ENCODE peak calls at places on chromosomes 16 and 17, in six cellular contexts. E is PC-3; N is CD4-positive, alpha-beta T cell; P is ascending aorta; T is cardiac muscle cell; M is neural progenitor cell. A is an unnamed sample. For H3K9me3, the result is how much of the 10 kb centered on the place peaks cover.

GRCh38 chr16:25192096-25192495 is 24.7 kb upstream of the AQP8 start:
- DNase-seq in M (no peak), N (no peak), E (no peak), T (no peak), P (no peak), A (no peak)

GRCh38 chr16:73210686-73211085 is 162.8 kb upstream of the ZFHX3 start:
- DNase-seq in N (no peak), P (no peak), M (no peak), E (no peak), T (no peak), A (no peak)

GRCh38 chr16:48231675-48232214 is 12.4 kb upstream of the LONP2 start:
- DNase-seq in T (peak), P (no peak), N (peak), M (peak), E (peak), A (no peak)

GRCh38 chr17:38326996-38327792 is 16.6 kb downstream of the GPR179 start:
- DNase-seq in N (no peak), M (no peak), E (no peak), T (no peak), P (no peak), A (no peak)

GRCh38 chr17:48604770-48605329 is at the start of gene HOXB6:
- DNase-seq in P (no peak), T (no peak), M (no peak), N (no peak), E (peak), A (no peak)

GRCh38 chr17:6100891-6101290 is 30.7 kb downstream of the WSCD1 start:
- DNase-seq in E (no peak), T (no peak), P (no peak), M (no peak), N (no peak), A (no peak)

GRCh38 chr17:32870969-32871368 is 6.0 kb downstream of the MYO1D start:
- DNase-seq in N (no peak), E (no peak), P (no peak), T (no peak), M (no peak), A (peak)

GRCh38 chr17:81577278-81578000 is 25.3 kb upstream of the FAAP100 start:
- DNase-seq in P (no peak), N (no peak), E (peak), T (no peak), M (no peak), A (no peak)

GRCh38 chr16:48276102-48276501 is 28.8 kb upstream of the ABCC11 start:
- DNase-seq in P (no peak), E (no peak), N (no peak), T (no peak), M (no peak), A (no peak)

GRCh38 chr16:1696863-1697262 is 9.1 kb upstream of the MAPK8IP3 start:
- DNase-seq in T (no peak), M (no peak), P (no peak), N (no peak), E (peak), A (no peak)

GRCh38 chr17:28896491-28896883 is 1.0 kb downstream of the FLOT2 start:
- DNase-seq in E (no peak), M (no peak), P (no peak), N (no peak), T (no peak), A (no peak)

GRCh38 chr17:28896884-28897768 is at the start of gene FLOT2:
- DNase-seq in T (peak), E (peak), M (peak), N (peak), P (no peak), A (peak)

GRCh38 chr17:28899212-28899815 is 1.8 kb upstream of the FLOT2 start:
- DNase-seq in M (no peak), P (no peak), T (no peak), N (no peak), E (no peak), A (no peak)

GRCh38 chr17:28898261-28898955 is 875 bp upstream of the FLOT2 start:
- DNase-seq in T (no peak), M (no peak), P (no peak), E (no peak), N (no peak), A (no peak)

DNA sequence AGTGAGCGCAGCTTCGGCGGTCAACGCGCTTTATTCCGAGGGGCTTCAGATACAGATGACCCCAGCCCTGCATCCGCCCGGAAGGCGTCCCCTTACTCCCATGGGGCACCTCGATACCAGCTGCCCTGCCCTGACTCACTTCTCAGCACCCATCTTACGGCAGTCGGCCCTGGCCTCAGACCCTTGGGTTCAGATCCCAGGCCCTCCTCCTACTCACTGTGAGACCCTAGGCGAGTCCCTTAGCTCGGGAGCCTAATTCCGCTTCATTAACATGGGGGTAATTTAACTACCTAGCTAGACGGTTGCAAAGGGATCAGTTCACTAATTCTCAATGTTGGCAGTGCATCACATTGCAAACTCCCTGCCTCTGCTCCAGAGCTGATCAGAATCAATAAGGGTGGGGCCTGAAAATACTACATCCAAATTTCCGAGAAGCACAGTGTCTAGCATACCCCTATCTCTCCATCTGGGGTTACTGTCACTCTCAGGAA is 281 bp upstream of the FLOT2 start:
- DNase-seq in T (no peak), P (no peak), M (no peak), N (peak), E (no peak), A (no peak)
- H3K27ac ChIP-seq in T (peak), P (peak), M (no peak), N (peak), E (no peak), A (peak)

DNA sequence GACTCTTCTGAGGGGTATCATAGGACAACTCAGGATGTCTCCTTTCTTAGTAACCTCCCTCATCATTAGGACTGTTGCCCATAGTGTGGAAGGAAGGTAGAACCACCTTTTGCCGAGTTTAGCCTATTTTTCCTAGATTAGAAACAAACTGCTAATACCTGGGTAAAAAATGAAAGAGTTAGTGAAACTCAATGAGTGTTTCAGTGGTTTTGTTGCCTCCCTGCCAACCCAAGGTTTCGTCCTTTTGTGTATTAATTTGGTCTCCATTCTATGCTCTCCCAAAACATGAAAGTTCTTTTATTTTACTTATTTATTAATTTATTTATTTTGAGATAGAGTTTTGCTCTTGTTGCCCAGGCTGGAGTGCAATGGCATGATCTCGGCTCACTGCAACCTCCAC is 174.9 kb upstream of the KCNJ16 start:
- DNase-seq in E (no peak), P (no peak), M (no peak), N (no peak), T (no peak), A (no peak)
- H3K9me3 ChIP-seq in E (under half), P (under half), M (under half), N (under half), T (under half), A (under half)

GRCh38 chr16:86921289-86921688 is 342.9 kb downstream of the FOXL1 start:
- DNase-seq in P (no peak), T (no peak), M (no peak), E (no peak), N (no peak), A (no peak)
- H3K27ac ChIP-seq in P (no peak), T (no peak), M (no peak), E (no peak), N (no peak), A (no peak)

GRCh38 chr16:35398208-35398607 is 1938.8 kb downstream of the TP53TG3F start:
- DNase-seq in E (no peak), T (no peak), P (no peak), N (no peak), M (no peak), A (no peak)

GRCh38 chr16:35404273-35404672 is 1944.9 kb downstream of the TP53TG3F start:
- DNase-seq in P (no peak), N (no peak), T (no peak), M (no peak), E (no peak), A (no peak)

GRCh38 chr16:35399133-35399532 is 1939.7 kb downstream of the TP53TG3F start:
- DNase-seq in T (no peak), N (no peak), E (no peak), M (no peak), P (no peak), A (no peak)
- H3K9me3 ChIP-seq in T (under half), N (under half), E (under half), M (under half), P (under half), A (under half)

GRCh38 chr16:9079430-9079812 is 12.0 kb upstream of the HAPSTR1 start:
- DNase-seq in M (no peak), T (no peak), P (no peak), E (no peak), N (no peak), A (no peak)
- H3K27ac ChIP-seq in M (no peak), T (no peak), P (no peak), E (no peak), N (no peak), A (no peak)

GRCh38 chr16:50411034-50411433 is 42.2 kb upstream of the BRD7 start:
- DNase-seq in T (no peak), E (no peak), P (no peak), N (no peak), M (no peak), A (no peak)

GRCh38 chr16:50414152-50414551 is 45.4 kb upstream of the BRD7 start:
- DNase-seq in N (no peak), T (no peak), E (no peak), P (no peak), M (no peak), A (no peak)

GRCh38 chr16:50419116-50419515 is 50.3 kb upstream of the BRD7 start:
- DNase-seq in E (no peak), P (no peak), M (no peak), T (no peak), N (no peak), A (no peak)

GRCh38 chr16:50416388-50416787 is 47.6 kb upstream of the BRD7 start:
- DNase-seq in M (no peak), E (no peak), P (no peak), N (no peak), T (no peak), A (no peak)
- H3K9me3 ChIP-seq in M (under half), E (under half), P (under half), N (under half), T (under half), A (under half)

DNA sequence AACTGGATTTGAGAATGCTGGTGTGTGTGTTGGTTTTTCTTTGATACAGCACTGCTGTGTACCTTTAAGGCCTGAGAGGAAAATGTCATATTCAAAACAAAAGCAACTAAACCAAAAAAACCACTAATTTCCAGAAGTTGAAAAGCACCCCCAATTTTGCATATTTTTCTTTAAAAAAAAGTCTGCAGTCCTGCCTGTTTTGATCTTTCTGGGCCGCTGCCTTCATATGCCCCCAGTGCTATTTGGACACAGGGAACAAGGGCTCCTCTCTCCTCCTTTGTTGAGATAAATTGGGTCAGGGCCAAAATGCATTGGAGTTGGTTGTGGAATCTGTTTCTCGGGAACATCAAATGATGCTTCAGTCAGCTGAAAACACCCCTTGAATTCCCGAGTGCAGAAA is 26.9 kb downstream of the GPT2 start:
- DNase-seq in N (no peak), E (no peak), M (no peak), P (no peak), T (no peak), A (no peak)
- H3K27ac ChIP-seq in N (no peak), E (no peak), M (no peak), P (no peak), T (no peak), A (no peak)

GRCh38 chr16:22316411-22316811 is 19.2 kb downstream of the POLR3E start:
- DNase-seq in T (no peak), M (no peak), N (no peak), P (no peak), E (no peak), A (no peak)

GRCh38 chr16:22313876-22314470 is 16.8 kb downstream of the POLR3E start:
- DNase-seq in P (no peak), N (no peak), M (no peak), T (no peak), E (no peak), A (no peak)

GRCh38 chr16:22313141-22313781 is 16.1 kb downstream of the POLR3E start:
- DNase-seq in M (peak), P (no peak), N (no peak), T (no peak), E (no peak), A (no peak)

GRCh38 chr16:22315979-22316378 is 18.8 kb downstream of the POLR3E start:
- DNase-seq in M (no peak), N (no peak), P (no peak), E (no peak), T (no peak), A (no peak)

DNA sequence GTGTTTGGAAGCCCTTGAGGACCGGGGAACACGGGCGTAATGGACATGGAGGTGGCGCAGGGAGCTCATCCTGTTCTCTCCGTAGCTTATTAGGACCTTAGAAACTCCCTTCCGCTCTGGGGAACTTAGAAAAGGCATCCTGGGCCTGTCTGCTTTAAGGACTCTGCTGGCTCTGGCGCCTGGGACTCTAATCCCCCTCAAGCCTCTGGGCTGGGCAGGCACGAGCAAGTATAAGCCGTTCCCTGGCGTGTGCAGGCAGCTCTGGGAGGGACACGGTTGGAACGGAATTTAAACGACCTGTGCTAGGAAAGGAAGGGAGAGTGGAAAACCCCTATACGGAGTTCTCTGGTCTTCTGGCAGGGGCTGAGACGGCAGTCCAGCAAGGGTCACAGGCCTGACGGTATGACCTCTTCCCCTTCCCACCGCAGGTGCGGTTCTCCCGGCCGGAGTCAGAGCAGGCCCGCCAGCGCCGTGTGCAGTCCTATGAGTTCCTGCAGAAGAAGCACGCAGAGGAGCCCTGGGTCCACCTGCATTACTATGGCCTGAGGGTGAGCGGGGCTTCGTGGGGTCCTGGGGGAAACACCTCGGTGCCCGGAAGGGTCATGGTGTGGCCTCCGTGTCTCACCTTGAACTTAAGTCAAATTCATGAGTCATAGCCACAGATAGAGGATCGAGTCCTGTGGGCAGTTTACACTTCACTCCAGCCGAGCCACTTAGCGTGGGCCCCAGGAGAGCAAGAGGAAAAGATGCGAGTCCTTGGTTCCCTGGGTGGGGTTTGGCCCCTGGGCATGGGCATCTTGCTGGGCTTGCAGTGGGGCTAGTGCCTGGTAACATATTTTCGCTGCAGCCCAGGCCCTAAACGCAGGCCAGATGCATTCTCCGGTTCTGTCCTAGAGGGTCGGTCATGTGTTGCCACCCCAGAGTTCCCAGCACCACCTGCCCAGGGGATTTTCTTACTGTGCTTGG is 17.7 kb downstream of the POLR3E start:
- DNase-seq in M (peak), T (no peak), E (no peak), N (no peak), P (no peak), A (no peak)
- H3K9me3 ChIP-seq in M (under half), T (under half), E (under half), N (under half), P (under half), A (under half)

DNA sequence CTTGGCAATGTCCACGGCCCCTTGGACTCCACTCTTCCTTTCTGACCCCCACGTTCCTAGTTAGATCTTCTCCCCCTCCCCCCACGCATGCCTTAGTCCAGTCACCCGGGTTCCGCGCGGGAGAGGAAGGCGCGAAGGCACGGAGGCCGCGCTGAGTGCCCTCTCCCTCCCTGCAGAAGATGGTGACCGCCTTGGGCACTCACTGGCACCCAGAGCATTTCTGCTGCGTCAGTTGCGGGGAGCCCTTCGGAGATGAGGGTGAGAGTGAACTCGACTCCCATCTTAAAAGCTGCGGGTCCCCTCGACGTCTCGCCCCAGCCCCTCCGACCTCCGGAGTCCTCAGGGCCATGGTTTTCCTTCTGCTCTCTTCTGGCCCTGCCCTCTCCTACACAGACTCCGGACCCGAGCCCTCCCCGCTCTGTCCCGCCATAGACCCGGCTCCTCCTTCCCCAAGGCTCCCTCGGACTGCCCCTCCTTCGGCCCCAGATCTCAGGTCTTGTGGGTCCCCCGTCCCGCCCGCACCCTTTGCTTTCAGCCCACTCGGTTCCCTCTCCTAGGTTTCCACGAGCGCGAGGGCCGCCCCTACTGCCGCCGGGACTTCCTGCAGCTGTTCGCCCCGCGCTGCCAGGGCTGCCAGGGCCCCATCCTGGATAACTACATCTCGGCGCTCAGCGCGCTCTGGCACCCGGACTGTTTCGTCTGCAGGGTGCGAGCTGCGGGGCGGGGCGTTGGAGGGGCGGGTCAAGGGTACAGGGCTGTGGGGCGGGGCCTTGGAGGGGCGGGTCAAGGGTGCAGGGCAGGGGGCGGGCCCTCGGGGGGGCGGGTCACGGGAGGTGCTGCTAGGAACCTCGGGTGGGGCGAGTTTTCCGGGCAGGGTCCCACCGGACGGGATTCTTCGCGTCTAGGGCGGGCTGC is 4.6 kb downstream of the TGFB1I1 start:
- DNase-seq in N (peak), P (no peak), M (peak), E (no peak), T (peak), A (peak)
- H3K27ac ChIP-seq in N (no peak), P (no peak), M (no peak), E (no peak), T (peak), A (no peak)

GRCh38 chr16:30928390-30928789 is 5.0 kb downstream of the FBXL19 start:
- DNase-seq in N (no peak), M (no peak), T (no peak), P (no peak), E (no peak), A (no peak)

GRCh38 chr16:30927789-30928378 is 4.5 kb downstream of the FBXL19 start:
- DNase-seq in T (peak), N (peak), E (peak), M (peak), P (no peak), A (peak)

GRCh38 chr16:30931068-30931655 is 7.8 kb downstream of the FBXL19 start:
- DNase-seq in T (peak), P (no peak), N (no peak), M (no peak), E (no peak), A (no peak)

GRCh38 chr16:30930160-30930571 is 6.8 kb downstream of the FBXL19 start:
- DNase-seq in P (no peak), N (no peak), E (no peak), T (no peak), M (no peak), A (no peak)

DNA sequence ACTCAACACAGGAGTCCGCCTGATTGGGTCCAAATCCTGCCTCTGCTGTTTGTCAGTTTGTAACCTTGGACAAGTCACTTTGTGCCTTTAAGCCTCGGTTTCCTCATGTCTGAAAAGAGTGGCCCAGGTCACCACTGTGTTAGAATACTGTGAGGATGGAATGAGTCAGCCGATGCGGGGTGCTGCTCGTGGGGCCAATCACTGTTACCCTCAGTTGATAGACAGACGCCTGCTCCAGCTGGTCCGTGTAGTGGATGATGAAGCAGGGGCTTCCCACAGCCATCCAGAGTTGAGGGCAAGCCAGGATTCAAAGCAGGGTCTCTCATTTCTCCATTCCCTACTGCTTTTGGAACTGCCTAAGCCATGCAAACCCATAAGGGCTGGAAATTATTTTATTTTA is 5.8 kb downstream of the FBXL19 start:
- DNase-seq in N (no peak), M (no peak), T (no peak), P (no peak), E (no peak), A (no peak)
- H3K9me3 ChIP-seq in N (under half), M (under half), T (under half), P (under half), E (under half), A (under half)

A was measured in psoas muscle.